ENCODE peak calls at places on chromosomes 1 and 21, in six cellular contexts. One of them, this sample, is unnamed.

GRCh38 chr1:67338642-67339041 is 31.0 kb downstream of the IL12RB2 start:
- DNase-seq in cardiac muscle cell: no peak
- DNase-seq in neural crest cell: no peak
- DNase-seq in GM20000: no peak
- DNase-seq in GM23338: no peak
- DNase-seq in fibroblast of lung: no peak
- DNase-seq in this sample: no peak

GRCh38 chr21:37219766-37220432 is 47.2 kb downstream of the VPS26C start:
- DNase-seq in neural crest cell: no peak
- DNase-seq in GM23338: no peak
- DNase-seq in GM20000: no peak
- DNase-seq in fibroblast of lung: peak; percentile 31
- DNase-seq in cardiac muscle cell: peak; percentile 11
- DNase-seq in this sample: no peak

GRCh38 chr1:202241376-202242079 is 47.9 kb downstream of the LGR6 start:
- DNase-seq in cardiac muscle cell: no peak
- DNase-seq in GM23338: no peak
- DNase-seq in fibroblast of lung: no peak
- DNase-seq in neural crest cell: no peak
- DNase-seq in GM20000: no peak
- DNase-seq in this sample: no peak

GRCh38 chr1:103156966-103157365 is 48.6 kb upstream of the COL11A1 start:
- DNase-seq in cardiac muscle cell: no peak
- DNase-seq in GM20000: no peak
- DNase-seq in GM23338: no peak
- DNase-seq in fibroblast of lung: peak; percentile 92
- DNase-seq in neural crest cell: no peak
- DNase-seq in this sample: no peak

GRCh38 chr1:172286629-172287076 is 133.8 kb upstream of the C1orf105 start:
- DNase-seq in GM20000: no peak
- DNase-seq in cardiac muscle cell: peak; percentile 94
- DNase-seq in neural crest cell: no peak
- DNase-seq in fibroblast of lung: peak; percentile 98
- DNase-seq in GM23338: no peak
- DNase-seq in this sample: no peak

GRCh38 chr1:82534996-82535395 is 734.3 kb downstream of the ADGRL2 start:
- DNase-seq in cardiac muscle cell: no peak
- DNase-seq in neural crest cell: no peak
- DNase-seq in GM23338: no peak
- DNase-seq in GM20000: no peak
- DNase-seq in fibroblast of lung: peak; percentile 37
- DNase-seq in this sample: no peak

GRCh38 chr1:55352080-55352800 is 137.1 kb upstream of the USP24 start:
- DNase-seq in neural crest cell: no peak
- DNase-seq in GM23338: no peak
- DNase-seq in fibroblast of lung: no peak
- DNase-seq in cardiac muscle cell: no peak
- DNase-seq in GM20000: no peak
- DNase-seq in this sample: no peak

GRCh38 chr1:16724718-16725438 is 15.4 kb upstream of the RNU1-4 start:
- DNase-seq in fibroblast of lung: no peak
- DNase-seq in cardiac muscle cell: no peak
- DNase-seq in neural crest cell: no peak
- DNase-seq in GM23338: peak; percentile 90
- DNase-seq in GM20000: peak; percentile 35
- DNase-seq in this sample: no peak

GRCh38 chr1:199247891-199248290 is 609.1 kb downstream of the PTPRC start:
- DNase-seq in neural crest cell: no peak
- DNase-seq in cardiac muscle cell: no peak
- DNase-seq in fibroblast of lung: no peak
- DNase-seq in GM20000: no peak
- DNase-seq in GM23338: no peak
- DNase-seq in this sample: no peak

GRCh38 chr1:38817958-38818705 is 41.4 kb downstream of the RRAGC start:
- DNase-seq in cardiac muscle cell: peak; percentile 16
- DNase-seq in neural crest cell: peak; percentile 94
- DNase-seq in GM20000: peak; percentile 85
- DNase-seq in fibroblast of lung: no peak
- DNase-seq in GM23338: peak; percentile 76
- DNase-seq in this sample: no peak

GRCh38 chr1:154463512-154463990 is 38.5 kb upstream of the TDRD10 start:
- DNase-seq in cardiac muscle cell: no peak
- DNase-seq in GM20000: peak; percentile 44
- DNase-seq in neural crest cell: no peak
- DNase-seq in GM23338: no peak
- DNase-seq in fibroblast of lung: no peak
- DNase-seq in this sample: no peak